ENCODE peak calls at places on chromosomes 1 and 21, in nine cellular contexts. One of them, this sample, is unnamed. For H3K9me3, the result is how much of the 10 kb centered on the place peaks cover.

GRCh38 chr1:200708769-200709168 is 29.9 kb upstream of the CAMSAP2 start:
- DNase-seq in right lobe of liver: no peak
- DNase-seq in lung: no peak
- DNase-seq in NT2/D1: no peak
- DNase-seq in IMR-90: peak
- DNase-seq in CD4-positive, alpha-beta memory T cell: no peak
- DNase-seq in CD8-positive, alpha-beta T cell: no peak
- DNase-seq in thyroid gland: no peak
- DNase-seq in transverse colon: no peak
- DNase-seq in this sample: no peak

GRCh38 chr1:236491469-236492136 is 32.2 kb upstream of the LGALS8 start:
- DNase-seq in right lobe of liver: no peak
- DNase-seq in transverse colon: no peak
- DNase-seq in NT2/D1: no peak
- DNase-seq in CD8-positive, alpha-beta T cell: no peak
- DNase-seq in lung: no peak
- DNase-seq in thyroid gland: no peak
- DNase-seq in CD4-positive, alpha-beta memory T cell: no peak
- DNase-seq in IMR-90: no peak
- DNase-seq in this sample: no peak

GRCh38 chr1:112337028-112337531 is 58.9 kb upstream of the CTTNBP2NL start:
- DNase-seq in NT2/D1: no peak
- DNase-seq in CD8-positive, alpha-beta T cell: no peak
- DNase-seq in lung: peak
- DNase-seq in CD4-positive, alpha-beta memory T cell: peak
- DNase-seq in right lobe of liver: peak
- DNase-seq in transverse colon: no peak
- DNase-seq in IMR-90: peak
- DNase-seq in thyroid gland: peak
- DNase-seq in this sample: no peak

GRCh38 chr1:118250232-118250631 is 65.2 kb upstream of the SPAG17 start:
- DNase-seq in thyroid gland: no peak
- DNase-seq in CD8-positive, alpha-beta T cell: no peak
- DNase-seq in NT2/D1: no peak
- DNase-seq in CD4-positive, alpha-beta memory T cell: no peak
- DNase-seq in transverse colon: no peak
- DNase-seq in lung: no peak
- DNase-seq in IMR-90: no peak
- DNase-seq in right lobe of liver: no peak
- DNase-seq in this sample: no peak

GRCh38 chr1:83029916-83030315 is 969.0 kb downstream of the TTLL7 start:
- DNase-seq in CD4-positive, alpha-beta memory T cell: no peak
- DNase-seq in right lobe of liver: no peak
- DNase-seq in transverse colon: no peak
- DNase-seq in CD8-positive, alpha-beta T cell: no peak
- DNase-seq in lung: no peak
- DNase-seq in thyroid gland: no peak
- DNase-seq in NT2/D1: no peak
- DNase-seq in IMR-90: no peak
- DNase-seq in this sample: no peak

GRCh38 chr1:154821083-154821482 is 49.0 kb downstream of the KCNN3 start:
- DNase-seq in CD8-positive, alpha-beta T cell: no peak
- DNase-seq in transverse colon: no peak
- DNase-seq in IMR-90: no peak
- DNase-seq in NT2/D1: no peak
- DNase-seq in lung: no peak
- DNase-seq in CD4-positive, alpha-beta memory T cell: no peak
- DNase-seq in thyroid gland: no peak
- DNase-seq in right lobe of liver: no peak
- DNase-seq in this sample: no peak

GRCh38 chr1:8908388-8909151 is 30.1 kb upstream of the ENO1 start:
- DNase-seq in IMR-90: no peak
- DNase-seq in lung: no peak
- DNase-seq in NT2/D1: no peak
- DNase-seq in CD4-positive, alpha-beta memory T cell: no peak
- DNase-seq in CD8-positive, alpha-beta T cell: no peak
- DNase-seq in thyroid gland: no peak
- DNase-seq in right lobe of liver: no peak
- DNase-seq in transverse colon: no peak
- DNase-seq in this sample: no peak

GRCh38 chr21:34526236-34526617 is 14.2 kb upstream of the KCNE1 start:
- DNase-seq in CD8-positive, alpha-beta T cell: no peak
- DNase-seq in right lobe of liver: no peak
- DNase-seq in NT2/D1: no peak
- DNase-seq in IMR-90: no peak
- DNase-seq in CD4-positive, alpha-beta memory T cell: no peak
- DNase-seq in transverse colon: no peak
- DNase-seq in lung: no peak
- DNase-seq in thyroid gland: no peak
- DNase-seq in this sample: no peak

GRCh38 chr1:154607748-154608521 is at the start of gene ADAR:
- DNase-seq in CD8-positive, alpha-beta T cell: peak
- DNase-seq in NT2/D1: peak
- DNase-seq in lung: peak
- DNase-seq in right lobe of liver: peak
- DNase-seq in transverse colon: peak
- DNase-seq in IMR-90: peak
- DNase-seq in thyroid gland: peak
- DNase-seq in CD4-positive, alpha-beta memory T cell: peak
- DNase-seq in this sample: peak

GRCh38 chr1:2003564-2004131 is at the start of gene CFAP74:
- DNase-seq in right lobe of liver: no peak
- DNase-seq in NT2/D1: peak
- DNase-seq in CD4-positive, alpha-beta memory T cell: no peak
- DNase-seq in transverse colon: no peak
- DNase-seq in CD8-positive, alpha-beta T cell: no peak
- DNase-seq in IMR-90: peak
- DNase-seq in thyroid gland: peak
- DNase-seq in lung: peak
- DNase-seq in this sample: no peak

GRCh38 chr1:185453496-185454192 is 136.6 kb upstream of the IVNS1ABP start:
- DNase-seq in right lobe of liver: no peak
- DNase-seq in IMR-90: peak
- DNase-seq in NT2/D1: no peak
- DNase-seq in CD8-positive, alpha-beta T cell: no peak
- DNase-seq in thyroid gland: no peak
- DNase-seq in lung: no peak
- DNase-seq in CD4-positive, alpha-beta memory T cell: no peak
- DNase-seq in transverse colon: no peak
- DNase-seq in this sample: no peak

GRCh38 chr1:40901886-40902633 is 39.9 kb upstream of the CITED4 start:
- DNase-seq in thyroid gland: no peak
- DNase-seq in transverse colon: no peak
- DNase-seq in lung: no peak
- DNase-seq in IMR-90: peak
- DNase-seq in CD4-positive, alpha-beta memory T cell: no peak
- DNase-seq in NT2/D1: no peak
- DNase-seq in right lobe of liver: no peak
- DNase-seq in CD8-positive, alpha-beta T cell: no peak
- DNase-seq in this sample: peak

GRCh38 chr1:235434001-235434400 is 66.8 kb downstream of the TBCE start:
- DNase-seq in CD4-positive, alpha-beta memory T cell: no peak
- DNase-seq in lung: no peak
- DNase-seq in CD8-positive, alpha-beta T cell: no peak
- DNase-seq in transverse colon: no peak
- DNase-seq in IMR-90: no peak
- DNase-seq in NT2/D1: no peak
- DNase-seq in thyroid gland: no peak
- DNase-seq in right lobe of liver: no peak
- DNase-seq in this sample: no peak

GRCh38 chr21:45288441-45288841 is 746 bp upstream of the POFUT2 start:
- DNase-seq in right lobe of liver: no peak
- DNase-seq in NT2/D1: no peak
- DNase-seq in lung: no peak
- DNase-seq in thyroid gland: no peak
- DNase-seq in IMR-90: no peak
- DNase-seq in CD4-positive, alpha-beta memory T cell: no peak
- DNase-seq in transverse colon: peak
- DNase-seq in CD8-positive, alpha-beta T cell: no peak
- DNase-seq in this sample: no peak

GRCh38 chr1:163170975-163171676 is 31.6 kb downstream of the RGS5 start:
- DNase-seq in CD8-positive, alpha-beta T cell: no peak
- DNase-seq in CD4-positive, alpha-beta memory T cell: no peak
- DNase-seq in thyroid gland: no peak
- DNase-seq in lung: no peak
- DNase-seq in IMR-90: peak
- DNase-seq in NT2/D1: no peak
- DNase-seq in right lobe of liver: no peak
- DNase-seq in transverse colon: no peak
- DNase-seq in this sample: no peak

GRCh38 chr1:20402585-20403422 is 83.2 kb downstream of the CAMK2N1 start:
- DNase-seq in thyroid gland: no peak
- DNase-seq in IMR-90: no peak
- DNase-seq in CD8-positive, alpha-beta T cell: no peak
- DNase-seq in lung: no peak
- DNase-seq in CD4-positive, alpha-beta memory T cell: no peak
- DNase-seq in right lobe of liver: no peak
- DNase-seq in transverse colon: no peak
- DNase-seq in NT2/D1: no peak
- DNase-seq in this sample: no peak

GRCh38 chr1:46461017-46461808 is 28.4 kb upstream of the DMBX1 start:
- DNase-seq in transverse colon: no peak
- DNase-seq in IMR-90: no peak
- DNase-seq in thyroid gland: no peak
- DNase-seq in NT2/D1: no peak
- DNase-seq in right lobe of liver: no peak
- DNase-seq in CD8-positive, alpha-beta T cell: no peak
- DNase-seq in lung: no peak
- DNase-seq in CD4-positive, alpha-beta memory T cell: no peak
- DNase-seq in this sample: no peak

GRCh38 chr1:179129702-179130473 is 48.0 kb downstream of the TOR3A start:
- DNase-seq in lung: no peak
- DNase-seq in IMR-90: peak
- DNase-seq in NT2/D1: no peak
- DNase-seq in right lobe of liver: no peak
- DNase-seq in CD8-positive, alpha-beta T cell: peak
- DNase-seq in thyroid gland: no peak
- DNase-seq in CD4-positive, alpha-beta memory T cell: peak
- DNase-seq in transverse colon: no peak
- DNase-seq in this sample: no peak

GRCh38 chr1:43188106-43188505 is 16.0 kb downstream of the CFAP57 start:
- DNase-seq in CD8-positive, alpha-beta T cell: no peak
- DNase-seq in transverse colon: no peak
- DNase-seq in CD4-positive, alpha-beta memory T cell: no peak
- DNase-seq in IMR-90: no peak
- DNase-seq in right lobe of liver: no peak
- DNase-seq in NT2/D1: no peak
- DNase-seq in lung: no peak
- DNase-seq in thyroid gland: no peak
- DNase-seq in this sample: no peak

GRCh38 chr1:48332115-48332514 is 109.6 kb downstream of the SLC5A9 start:
- DNase-seq in NT2/D1: no peak
- DNase-seq in lung: no peak
- DNase-seq in transverse colon: no peak
- DNase-seq in IMR-90: no peak
- DNase-seq in CD8-positive, alpha-beta T cell: no peak
- DNase-seq in right lobe of liver: no peak
- DNase-seq in thyroid gland: no peak
- DNase-seq in CD4-positive, alpha-beta memory T cell: no peak
- DNase-seq in this sample: no peak
- H3K9me3 ChIP-seq in NT2/D1: under half
- H3K9me3 ChIP-seq in lung: under half
- H3K9me3 ChIP-seq in transverse colon: under half
- H3K9me3 ChIP-seq in IMR-90: under half
- H3K9me3 ChIP-seq in CD8-positive, alpha-beta T cell: under half
- H3K9me3 ChIP-seq in right lobe of liver: under half
- H3K9me3 ChIP-seq in thyroid gland: under half
- H3K9me3 ChIP-seq in CD4-positive, alpha-beta memory T cell: under half
- H3K9me3 ChIP-seq in this sample: under half

GRCh38 chr1:114359791-114360190 is 151.2 kb downstream of the TRIM33 start:
- DNase-seq in thyroid gland: no peak
- DNase-seq in CD8-positive, alpha-beta T cell: no peak
- DNase-seq in lung: no peak
- DNase-seq in CD4-positive, alpha-beta memory T cell: no peak
- DNase-seq in NT2/D1: no peak
- DNase-seq in right lobe of liver: no peak
- DNase-seq in IMR-90: no peak
- DNase-seq in transverse colon: no peak
- DNase-seq in this sample: no peak
- H3K9me3 ChIP-seq in thyroid gland: under half
- H3K9me3 ChIP-seq in CD8-positive, alpha-beta T cell: under half
- H3K9me3 ChIP-seq in lung: under half
- H3K9me3 ChIP-seq in CD4-positive, alpha-beta memory T cell: under half
- H3K9me3 ChIP-seq in NT2/D1: under half
- H3K9me3 ChIP-seq in right lobe of liver: under half
- H3K9me3 ChIP-seq in IMR-90: under half
- H3K9me3 ChIP-seq in transverse colon: under half
- H3K9me3 ChIP-seq in this sample: under half

GRCh38 chr1:214762902-214763301 is 159.9 kb downstream of the CENPF start:
- DNase-seq in right lobe of liver: no peak
- DNase-seq in CD4-positive, alpha-beta memory T cell: no peak
- DNase-seq in transverse colon: no peak
- DNase-seq in thyroid gland: no peak
- DNase-seq in lung: no peak
- DNase-seq in NT2/D1: no peak
- DNase-seq in CD8-positive, alpha-beta T cell: no peak
- DNase-seq in IMR-90: no peak
- DNase-seq in this sample: no peak
- H3K9me3 ChIP-seq in right lobe of liver: under half
- H3K9me3 ChIP-seq in CD4-positive, alpha-beta memory T cell: under half
- H3K9me3 ChIP-seq in transverse colon: under half
- H3K9me3 ChIP-seq in thyroid gland: under half
- H3K9me3 ChIP-seq in lung: under half
- H3K9me3 ChIP-seq in NT2/D1: under half
- H3K9me3 ChIP-seq in CD8-positive, alpha-beta T cell: under half
- H3K9me3 ChIP-seq in IMR-90: under half
- H3K9me3 ChIP-seq in this sample: half or more

GRCh38 chr1:238451006-238451405 is 560.3 kb upstream of the ZP4 start:
- DNase-seq in right lobe of liver: no peak
- DNase-seq in CD8-positive, alpha-beta T cell: no peak
- DNase-seq in lung: no peak
- DNase-seq in thyroid gland: no peak
- DNase-seq in CD4-positive, alpha-beta memory T cell: no peak
- DNase-seq in transverse colon: no peak
- DNase-seq in NT2/D1: no peak
- DNase-seq in IMR-90: no peak
- DNase-seq in this sample: no peak
- H3K9me3 ChIP-seq in right lobe of liver: under half
- H3K9me3 ChIP-seq in CD8-positive, alpha-beta T cell: under half
- H3K9me3 ChIP-seq in lung: under half
- H3K9me3 ChIP-seq in thyroid gland: under half
- H3K9me3 ChIP-seq in CD4-positive, alpha-beta memory T cell: under half
- H3K9me3 ChIP-seq in transverse colon: under half
- H3K9me3 ChIP-seq in NT2/D1: under half
- H3K9me3 ChIP-seq in IMR-90: under half
- H3K9me3 ChIP-seq in this sample: under half

GRCh38 chr1:23239638-23240295 is 22.5 kb upstream of the HTR1D start:
- DNase-seq in CD8-positive, alpha-beta T cell: no peak
- DNase-seq in right lobe of liver: no peak
- DNase-seq in lung: no peak
- DNase-seq in CD4-positive, alpha-beta memory T cell: no peak
- DNase-seq in thyroid gland: no peak
- DNase-seq in IMR-90: no peak
- DNase-seq in transverse colon: no peak
- DNase-seq in NT2/D1: no peak
- DNase-seq in this sample: no peak
- H3K9me3 ChIP-seq in CD8-positive, alpha-beta T cell: under half
- H3K9me3 ChIP-seq in right lobe of liver: under half
- H3K9me3 ChIP-seq in lung: under half
- H3K9me3 ChIP-seq in CD4-positive, alpha-beta memory T cell: under half
- H3K9me3 ChIP-seq in thyroid gland: under half
- H3K9me3 ChIP-seq in IMR-90: under half
- H3K9me3 ChIP-seq in transverse colon: under half
- H3K9me3 ChIP-seq in NT2/D1: under half
- H3K9me3 ChIP-seq in this sample: under half

This sample was measured in tibial nerve.